ENCODE peak calls at places on chromosomes 4 and X, in ten cellular contexts. W is HFFc6; D is transverse colon; Q is kidney glomerular epithelial cell; V is cardiac fibroblast; Z is M059J; T is stimulated activated CD4-positive, alpha-beta T cell treated with anti-CD3 and anti-CD28 coated beads, Interleukin-4, amount 100 ng/mL, for 1 hour; N is NCI-H1105; M is right atrium auricular region; H is activated B cell treated with CpG ODN at 0.5 μM for 24 hours. E is an unnamed sample.

GRCh38 chrX:71871367-71871766 is 39.3 kb upstream of the NHSL2 start:
- DNase-seq in N (no peak), Z (peak; percentile 80), T (no peak), V (peak; percentile 3), M (no peak), Q (peak; percentile 26), H (no peak), D (no peak), W (peak; percentile 1), E (no peak)

GRCh38 chrX:133335027-133335426 is 80.3 kb downstream of the GPC4 start:
- DNase-seq in T (no peak), W (no peak), Z (peak; percentile 61), H (no peak), V (peak; percentile 7), Q (peak; percentile 6), M (no peak), D (peak; percentile 13), N (peak; percentile 31), E (no peak)

GRCh38 chr4:127140306-127140705 is 492.5 kb upstream of the INTU start:
- DNase-seq in W (peak; percentile 9), Z (peak; percentile 60), N (no peak), H (no peak), Q (no peak), D (no peak), T (no peak), M (no peak), V (peak; percentile 42), E (no peak)

GRCh38 chr4:15327311-15328298 is 100.2 kb upstream of the C1QTNF7 start:
- DNase-seq in N (no peak), W (peak; percentile 84), D (no peak), Z (peak; percentile 44), V (peak; percentile 79), T (no peak), M (no peak), Q (no peak), H (no peak), E (no peak)

GRCh38 chr4:84615355-84615754 is 32.4 kb downstream of the CDS1 start:
- DNase-seq in V (no peak), N (no peak), M (no peak), T (no peak), H (no peak), Q (no peak), D (no peak), W (no peak), Z (no peak), E (no peak)

GRCh38 chrX:1385824-1386223 is 6.1 kb downstream of the SLC25A6 start:
- DNase-seq in Z (no peak), Q (no peak), M (no peak), W (no peak), D (no peak), V (no peak), T (no peak), H (no peak), N (no peak), E (no peak)

GRCh38 chr4:41024556-41025491 is 189.5 kb downstream of the APBB2 start:
- DNase-seq in M (no peak), Q (no peak), T (no peak), V (no peak), H (no peak), Z (no peak), D (no peak), W (no peak), N (no peak), E (no peak)

GRCh38 chr4:118751634-118752293 is 66.6 kb downstream of the METTL14 start:
- DNase-seq in D (no peak), Z (peak; percentile 64), T (no peak), W (peak; percentile 50), M (no peak), Q (no peak), V (peak; percentile 45), H (no peak), N (no peak), E (no peak)

GRCh38 chr4:8727546-8728510 is 135.3 kb downstream of the CPZ start:
- DNase-seq in T (no peak), V (no peak), W (no peak), H (no peak), Z (no peak), N (no peak), M (peak; percentile 42), Q (no peak), D (no peak), E (no peak)

GRCh38 chrX:40003982-40004535 is 93.7 kb downstream of the BCOR start:
- DNase-seq in T (no peak), Q (no peak), D (no peak), Z (no peak), H (no peak), W (no peak), M (no peak), N (no peak), V (no peak), E (no peak)

GRCh38 chrX:21735038-21735752 is 22.7 kb downstream of the SMPX start:
- DNase-seq in M (no peak), V (peak; percentile 67), T (no peak), N (no peak), D (no peak), H (no peak), W (no peak), Z (no peak), Q (no peak), E (no peak)

GRCh38 chr4:168917150-168917779 is 92.8 kb downstream of the CBR4 start:
- DNase-seq in M (no peak), H (no peak), Z (peak; percentile 46), D (no peak), V (peak; percentile 78), N (peak; percentile 0), Q (no peak), W (peak; percentile 22), T (no peak), E (no peak)

GRCh38 chr4:17280266-17280665 is 231.6 kb downstream of the QDPR start:
- DNase-seq in T (no peak), D (no peak), N (no peak), H (no peak), Q (no peak), M (no peak), W (peak; percentile 4), Z (no peak), V (no peak), E (no peak)

GRCh38 chr4:187922274-187922673 is 73.3 kb upstream of the ZFP42 start:
- DNase-seq in D (no peak), Z (no peak), T (no peak), Q (no peak), M (no peak), W (no peak), N (no peak), H (no peak), V (peak; percentile 5), E (no peak)

E was measured in KG1.